ENCODE peak calls at places on chromosomes 16 and 17, in nine cellular contexts. S is fibroblast of villous mesenchyme, P is IMR-90, U is epithelial cell of proximal tubule, D is heart left ventricle, M is fibroblast of the aortic adventitia, L is BE2C, R is cardiac muscle cell, H is dorsolateral prefrontal cortex. C is an unnamed sample.

GRCh38 chr17:45410144-45411091 is 22.3 kb downstream of the ARHGAP27 start:
- DNase-seq in S (no peak), P (no peak), U (no peak), D (peak; percentile 63), M (no peak), L (no peak), R (no peak), H (no peak), C (no peak)

GRCh38 chr17:33049781-33050414 is 58.3 kb downstream of the SPACA3 start:
- DNase-seq in S (peak; percentile 60), P (peak; percentile 48), U (no peak), D (peak; percentile 21), M (peak; percentile 60), L (peak; percentile 63), R (peak; percentile 67), H (no peak), C (peak; percentile 61)

GRCh38 chr16:50466170-50466569 is 82.0 kb upstream of the NKD1 start:
- DNase-seq in S (no peak), P (no peak), U (no peak), D (no peak), M (no peak), L (no peak), R (no peak), H (no peak), C (no peak)

GRCh38 chr17:19867654-19868395 is at the start of gene ULK2:
- DNase-seq in S (peak; percentile 77), P (peak; percentile 69), U (no peak), D (peak; percentile 56), M (peak; percentile 72), L (peak; percentile 43), R (peak; percentile 87), H (no peak), C (peak; percentile 75)

GRCh38 chr17:34797724-34798123 is 163.5 kb downstream of the CCT6B start:
- DNase-seq in S (peak; percentile 14), P (peak; percentile 18), U (no peak), D (no peak), M (peak; percentile 23), L (no peak), R (peak; percentile 33), H (no peak), C (peak; percentile 8)

GRCh38 chr16:56013962-56014552 is 138.9 kb upstream of the CES5A start:
- DNase-seq in S (peak; percentile 2), P (peak; percentile 12), U (no peak), D (peak; percentile 21), M (peak; percentile 2), L (no peak), R (peak; percentile 6), H (no peak), C (peak; percentile 68)

GRCh38 chr17:9928601-9929341 is 23.7 kb upstream of the RCVRN start:
- DNase-seq in S (peak; percentile 92), P (peak; percentile 96), U (no peak), D (no peak), M (peak; percentile 37), L (no peak), R (peak; percentile 86), H (no peak), C (peak; percentile 34)

GRCh38 chr17:62907961-62908360 is 58.1 kb upstream of the TANC2 start:
- DNase-seq in S (no peak), P (no peak), U (no peak), D (no peak), M (no peak), L (no peak), R (no peak), H (no peak), C (no peak)

GRCh38 chr16:82627811-82628339 is 1.1 kb downstream of the CDH13 start:
- DNase-seq in S (no peak), P (peak; percentile 26), U (no peak), D (peak; percentile 40), M (peak; percentile 35), L (no peak), R (peak; percentile 47), H (no peak), C (peak; percentile 89)

GRCh38 chr16:82629441-82630027 is 2.8 kb downstream of the CDH13 start:
- DNase-seq in S (peak; percentile 80), P (peak; percentile 34), U (no peak), D (no peak), M (peak; percentile 87), L (no peak), R (peak; percentile 61), H (no peak), C (peak; percentile 76)

GRCh38 chr16:82630219-82630618 is 3.5 kb downstream of the CDH13 start:
- DNase-seq in S (peak; percentile 29), P (peak; percentile 68), U (no peak), D (no peak), M (peak; percentile 58), L (no peak), R (no peak), H (no peak), C (peak; percentile 38)

GRCh38 chr16:82630688-82631087 is 3.9 kb downstream of the CDH13 start:
- DNase-seq in S (peak; percentile 47), P (peak; percentile 60), U (no peak), D (no peak), M (peak; percentile 54), L (no peak), R (peak; percentile 51), H (no peak), C (peak; percentile 55)

DNA sequence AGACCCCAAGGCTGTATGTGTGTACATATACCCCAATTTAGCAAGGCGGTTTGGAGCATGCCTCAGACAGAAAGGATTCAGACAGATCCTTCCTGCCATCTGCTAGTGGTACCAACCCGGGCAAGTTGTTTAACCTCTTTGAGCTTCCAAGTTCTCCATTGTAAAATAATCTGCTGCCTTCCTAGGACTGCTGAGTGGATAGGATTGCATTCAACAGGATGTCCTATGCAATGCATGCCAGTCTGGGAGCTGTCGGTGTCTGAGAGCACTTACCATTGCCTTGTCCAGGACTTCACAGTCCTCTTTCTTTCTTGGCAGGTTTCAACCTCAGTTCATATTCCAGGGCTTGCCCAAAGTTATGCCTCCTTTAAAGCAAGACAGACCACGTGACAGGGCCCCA is 2.0 kb downstream of the CDH13 start:
- DNase-seq in S (no peak), P (no peak), U (no peak), D (no peak), M (no peak), L (no peak), R (no peak), H (no peak), C (peak; percentile 33)
- H3K4me3 ChIP-seq in S (no peak overlapping the region), P (no peak overlapping the region), U (no peak overlapping the region), D (peak overlapping the region; percentile 84), M (peak overlapping the region; percentile 77), L (no peak overlapping the region), R (no peak overlapping the region), H (peak overlapping the region; percentile 70), C (peak overlapping the region; percentile 71)

GRCh38 chr16:1429026-1429425 is 1.9 kb upstream of the PERCC1 start:
- DNase-seq in S (no peak), P (no peak), U (no peak), D (no peak), M (no peak), L (peak; percentile 9), R (no peak), H (no peak), C (no peak)

GRCh38 chr16:1425616-1426370 is 5.1 kb upstream of the PERCC1 start:
- DNase-seq in S (no peak), P (no peak), U (no peak), D (no peak), M (no peak), L (no peak), R (no peak), H (no peak), C (no peak)

GRCh38 chr16:1427473-1428461 is 3.1 kb upstream of the PERCC1 start:
- DNase-seq in S (no peak), P (no peak), U (no peak), D (no peak), M (no peak), L (peak; percentile 14), R (no peak), H (no peak), C (no peak)

GRCh38 chr16:1428511-1428910 is 2.4 kb upstream of the PERCC1 start:
- DNase-seq in S (no peak), P (no peak), U (no peak), D (no peak), M (peak; percentile 12), L (peak; percentile 21), R (peak; percentile 34), H (no peak), C (no peak)

DNA sequence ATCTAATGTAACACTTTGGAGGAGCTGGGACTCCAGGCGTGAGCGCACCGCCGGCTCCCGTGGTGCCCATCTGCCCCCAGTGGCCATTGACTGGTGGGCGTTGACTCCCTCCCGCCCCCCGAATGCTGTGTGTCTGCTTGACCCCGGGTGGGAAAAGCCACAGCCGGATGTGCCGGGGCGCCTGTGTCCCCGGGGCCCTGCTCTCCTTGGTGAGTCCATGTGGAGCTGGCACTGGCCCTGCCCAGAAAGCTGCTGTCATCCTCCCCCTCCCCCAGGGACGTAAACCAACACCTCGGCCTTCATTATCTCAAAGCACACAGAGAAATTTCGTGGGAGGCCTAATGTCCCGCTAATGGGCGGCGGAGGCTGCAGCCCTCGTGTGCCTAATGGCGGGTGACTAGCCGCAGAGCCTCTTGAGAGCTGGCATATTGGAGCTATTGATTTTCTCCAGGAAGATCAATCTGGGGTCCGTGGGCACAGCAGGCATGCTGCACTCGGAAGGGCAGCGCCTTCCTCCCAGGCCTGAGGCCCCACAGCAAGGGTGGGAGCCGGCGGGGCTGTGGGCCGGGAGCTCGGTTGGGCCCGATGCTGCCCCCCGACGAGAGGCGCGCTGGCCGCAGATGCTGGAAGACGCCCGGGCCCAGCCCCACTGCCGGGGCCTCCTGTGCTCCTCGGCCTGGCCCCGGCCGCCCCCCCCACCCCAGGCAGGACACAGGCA is 4.0 kb upstream of the PERCC1 start:
- DNase-seq in S (no peak), P (no peak), U (no peak), D (no peak), M (no peak), L (peak; percentile 20), R (no peak), H (no peak), C (no peak)
- TF ChIP-seq CTCF in S (no peak), P (no peak), U (no peak), D (no peak), M (no peak), L (no peak), R (no peak), H (no peak), C (no peak)

DNA sequence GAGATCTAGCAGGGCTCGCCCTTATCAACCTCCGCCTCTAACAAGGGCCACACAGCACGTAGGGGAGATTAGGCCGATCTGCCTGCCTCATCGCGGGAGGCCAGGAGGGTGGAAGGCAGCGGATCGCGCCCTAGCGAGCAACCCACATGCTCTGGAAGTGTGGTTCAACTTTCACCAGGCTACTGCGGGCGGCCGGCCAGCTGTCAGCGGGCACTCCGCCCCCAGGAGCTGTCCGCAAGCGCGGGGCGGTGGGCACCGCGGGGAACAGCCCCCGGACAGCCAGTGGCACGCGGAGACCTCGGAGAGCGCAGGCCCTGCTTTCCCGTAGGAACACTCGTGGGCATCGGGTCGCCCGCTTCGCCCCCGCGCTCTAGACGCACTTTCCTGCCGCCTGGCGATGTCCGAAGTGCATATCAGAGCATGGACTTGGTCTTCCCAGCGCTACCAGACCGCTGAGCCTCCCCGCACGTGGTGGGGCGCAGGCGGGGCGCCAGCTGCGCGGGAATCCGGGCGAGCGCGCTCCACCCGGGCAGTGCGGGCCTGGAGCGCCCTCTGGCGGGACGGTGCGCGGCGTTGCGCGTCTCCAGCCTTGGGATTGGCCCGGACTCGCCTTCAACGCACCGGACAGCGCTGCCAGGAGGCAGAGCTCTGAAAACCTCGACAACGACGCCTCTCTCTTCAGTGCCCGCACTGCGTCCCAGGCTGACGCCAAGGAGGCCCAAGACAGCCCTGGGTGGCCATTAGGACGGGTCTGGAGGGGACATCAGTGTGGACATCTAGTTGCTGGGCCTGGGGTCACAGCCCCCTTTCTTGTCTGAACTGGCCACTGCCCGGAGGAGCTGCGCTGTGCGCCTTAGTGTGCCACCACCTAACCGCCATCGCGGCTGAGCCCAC is 3.6 kb upstream of the ZNHIT3 start:
- DNase-seq in S (peak; percentile 77), P (peak; percentile 71), U (no peak), D (peak; percentile 80), M (peak; percentile 73), L (peak; percentile 88), R (peak; percentile 87), H (peak; percentile 72), C (peak; percentile 81)
- H3K4me3 ChIP-seq in S (peak overlapping the region; percentile 41), P (peak overlapping the region; percentile 17), U (peak overlapping the region; percentile 37), D (peak overlapping the region; percentile 51), M (peak overlapping the region; percentile 57), L (no peak overlapping the region), R (peak overlapping the region; percentile 14), H (peak overlapping the region; percentile 65), C (peak overlapping the region; percentile 29)

GRCh38 chr17:81712468-81713003 is 452 bp downstream of the SLC25A10 start:
- DNase-seq in S (no peak), P (no peak), U (no peak), D (no peak), M (no peak), L (peak; percentile 62), R (peak; percentile 32), H (no peak), C (peak; percentile 51)
- TF ChIP-seq CTCF in S (peak; percentile 2), P (peak; percentile 30), U (peak; percentile 22), D (no peak), M (no peak), L (no peak), R (no peak), H (no peak), C (peak; percentile 25)